ENCODE peak calls at places on chromosomes 1 and 21, in ten cellular contexts. J is uterus; M is lung; Y is neural crest cell; G is WTC11; X is CD4-positive, alpha-beta T cell; Z is heart right ventricle; W is GM13976; D is IMR-90; A is spleen. B is an unnamed sample.

GRCh38 chr1:231421616-231421970 is 494 bp downstream of the EGLN1 start:
- DNase-seq in J (peak; percentile 28), M (no peak), Y (no peak), G (no peak), X (no peak), Z (peak; percentile 52), W (peak; percentile 30), D (peak; percentile 43), A (no peak), B (peak; percentile 29)

GRCh38 chr1:154485106-154485505 is 16.9 kb upstream of the TDRD10 start:
- DNase-seq in J (peak; percentile 66), M (no peak), Y (no peak), G (no peak), X (no peak), Z (no peak), W (no peak), D (no peak), A (no peak), B (no peak)

GRCh38 chr1:147073062-147073432 is 99.2 kb downstream of the PRKAB2 start:
- DNase-seq in J (no peak), M (no peak), Y (no peak), G (peak; percentile 57), X (no peak), Z (no peak), W (peak; percentile 37), D (no peak), A (no peak), B (no peak)

GRCh38 chr1:113809651-113810602 is 2.3 kb downstream of the RSBN1 start:
- DNase-seq in J (no peak), M (no peak), Y (no peak), G (no peak), X (no peak), Z (no peak), W (no peak), D (peak; percentile 50), A (no peak), B (peak; percentile 54)

GRCh38 chr1:9160079-9160717 is 31.3 kb upstream of the GPR157 start:
- DNase-seq in J (no peak), M (no peak), Y (no peak), G (no peak), X (no peak), Z (no peak), W (no peak), D (no peak), A (no peak), B (no peak)

GRCh38 chr1:33088119-33088906 is 7.4 kb downstream of the AZIN2 start:
- DNase-seq in J (no peak), M (no peak), Y (no peak), G (no peak), X (no peak), Z (no peak), W (peak; percentile 4), D (peak; percentile 34), A (no peak), B (no peak)

GRCh38 chr1:21665711-21666571 is 3.2 kb downstream of the RAP1GAP start:
- DNase-seq in J (peak; percentile 9), M (no peak), Y (no peak), G (no peak), X (no peak), Z (peak; percentile 62), W (no peak), D (peak; percentile 7), A (peak; percentile 52), B (peak; percentile 6)

GRCh38 chr1:54239603-54240002 is 39.6 kb downstream of the MRPL37 start:
- DNase-seq in J (no peak), M (no peak), Y (no peak), G (no peak), X (no peak), Z (no peak), W (no peak), D (no peak), A (no peak), B (no peak)

GRCh38 chr1:235067396-235068154 is 61.1 kb downstream of the TOMM20 start:
- DNase-seq in J (peak; percentile 55), M (peak; percentile 91), Y (no peak), G (no peak), X (no peak), Z (peak; percentile 64), W (no peak), D (peak; percentile 99), A (no peak), B (peak; percentile 100)

GRCh38 chr21:46027855-46028493 is 46.4 kb downstream of the COL6A1 start:
- DNase-seq in J (peak; percentile 81), M (no peak), Y (no peak), G (no peak), X (no peak), Z (peak; percentile 18), W (no peak), D (peak; percentile 87), A (no peak), B (no peak)

GRCh38 chr1:41868241-41868953 is 50.3 kb downstream of the HIVEP3 start:
- DNase-seq in J (no peak), M (no peak), Y (no peak), G (no peak), X (no peak), Z (no peak), W (peak; percentile 57), D (no peak), A (no peak), B (no peak)

GRCh38 chr1:201645956-201646355 is 107.0 kb downstream of the NAV1 start:
- DNase-seq in J (no peak), M (no peak), Y (no peak), G (no peak), X (no peak), Z (no peak), W (no peak), D (peak; percentile 45), A (no peak), B (no peak)

DNA sequence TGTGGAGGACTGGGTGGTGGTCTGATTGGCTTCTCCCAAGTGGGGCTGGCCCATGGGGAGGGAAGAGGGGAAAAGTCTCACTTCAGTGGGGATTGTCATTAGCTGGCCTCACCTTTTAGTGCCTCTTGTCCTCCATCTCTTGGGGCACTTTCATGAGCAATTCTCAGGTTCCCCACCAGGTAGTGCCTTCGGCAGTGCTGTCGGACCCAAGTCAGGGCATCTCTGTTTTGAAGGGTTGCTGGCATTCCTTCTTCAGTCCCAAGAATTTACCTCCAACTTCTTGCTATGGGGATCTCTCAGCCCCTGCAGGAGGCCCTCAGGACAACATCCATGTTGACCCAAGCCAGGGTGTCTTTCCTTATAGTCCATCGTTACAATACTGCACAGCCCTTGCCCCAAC is 54.7 kb upstream of the F3 start:
- DNase-seq in J (no peak), M (no peak), Y (no peak), G (no peak), X (no peak), Z (no peak), W (no peak), D (no peak), A (no peak), B (no peak)
- TF ChIP-seq CTCF in J (no peak), M (no peak), Y (no peak), G (no peak), X (no peak), Z (no peak), W (no peak), D (no peak), A (no peak), B (no peak)

DNA sequence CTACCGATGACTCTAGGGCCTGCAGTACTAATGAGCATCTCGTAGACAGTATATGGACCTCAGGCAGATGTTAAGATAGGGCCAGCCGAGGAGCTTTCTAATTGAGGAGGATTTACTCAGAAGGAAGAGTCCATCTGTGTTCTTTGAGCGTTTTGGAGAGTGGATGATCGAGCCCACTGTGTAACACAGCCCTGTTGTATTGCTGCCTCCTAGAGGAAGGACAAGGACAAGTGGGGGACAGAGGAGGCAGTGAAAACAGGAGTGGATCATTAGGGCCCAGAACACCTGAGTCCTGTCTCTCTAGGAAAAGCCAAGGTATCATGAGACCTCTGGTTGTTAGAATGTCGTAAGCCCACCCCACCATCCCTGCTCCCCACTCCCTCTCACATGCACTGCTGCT is 62.9 kb downstream of the TBX19 start:
- DNase-seq in J (no peak), M (no peak), Y (no peak), G (no peak), X (no peak), Z (no peak), W (no peak), D (no peak), A (no peak), B (no peak)
- TF ChIP-seq CTCF in J (no peak), M (no peak), Y (no peak), G (no peak), X (no peak), Z (peak; percentile 16), W (peak; percentile 46), D (no peak), A (no peak), B (peak; percentile 51)

DNA sequence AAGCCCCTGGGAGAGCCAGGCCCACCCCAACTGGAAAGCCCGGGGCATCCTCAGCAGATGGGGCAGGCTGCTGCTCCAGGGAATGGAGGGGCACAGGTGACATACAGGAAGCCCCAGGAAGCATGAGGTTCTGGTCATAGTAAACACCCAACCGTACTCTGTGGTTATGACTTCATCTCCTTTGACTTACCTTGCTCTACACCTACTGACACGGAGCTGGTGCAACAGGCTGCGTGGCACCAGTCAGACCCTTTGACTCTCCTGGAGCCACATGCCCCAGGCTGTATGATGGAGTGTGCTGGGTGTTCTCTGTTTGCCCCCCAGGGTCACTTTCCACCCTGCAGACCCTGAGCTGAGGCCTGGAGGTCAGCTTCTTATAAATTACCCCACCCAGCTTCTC is 72.1 kb downstream of the PGBD5 start:
- DNase-seq in J (no peak), M (no peak), Y (no peak), G (no peak), X (no peak), Z (no peak), W (no peak), D (no peak), A (no peak), B (no peak)
- TF ChIP-seq CTCF in J (no peak), M (no peak), Y (no peak), G (no peak), X (no peak), Z (no peak), W (no peak), D (no peak), A (no peak), B (no peak)

GRCh38 chr1:89996415-89997110 is 1.7 kb downstream of the ZNF326 start:
- DNase-seq in J (no peak), M (no peak), Y (no peak), G (no peak), X (no peak), Z (no peak), W (no peak), D (no peak), A (no peak), B (no peak)

GRCh38 chr1:89998306-89998705 is 3.4 kb downstream of the ZNF326 start:
- DNase-seq in J (no peak), M (no peak), Y (no peak), G (no peak), X (no peak), Z (no peak), W (no peak), D (peak; percentile 34), A (no peak), B (peak; percentile 17)

GRCh38 chr1:89999628-90000027 is 4.7 kb downstream of the ZNF326 start:
- DNase-seq in J (no peak), M (no peak), Y (no peak), G (no peak), X (no peak), Z (no peak), W (no peak), D (no peak), A (no peak), B (no peak)

GRCh38 chr1:89999208-89999607 is 4.3 kb downstream of the ZNF326 start:
- DNase-seq in J (no peak), M (no peak), Y (no peak), G (no peak), X (no peak), Z (no peak), W (no peak), D (no peak), A (no peak), B (no peak)

GRCh38 chr1:90000934-90001676 is 6.2 kb downstream of the ZNF326 start:
- DNase-seq in J (no peak), M (no peak), Y (no peak), G (no peak), X (no peak), Z (no peak), W (no peak), D (no peak), A (no peak), B (no peak)
- TF ChIP-seq CTCF in J (no peak), M (no peak), Y (peak; percentile 34), G (no peak), X (no peak), Z (no peak), W (peak; percentile 17), D (no peak), A (no peak), B (peak; percentile 49)

B was measured in HFFc6.